ENCODE peak calls at places on chromosome 16, in four cellular contexts. One of them, this sample, is unnamed.

GRCh38 chr16:48617711-48618148 is 7.8 kb upstream of the N4BP1 start:
- DNase-seq in tibial artery: no peak
- DNase-seq in left ventricle myocardium inferior: peak
- DNase-seq in RWPE1: no peak
- DNase-seq in this sample: no peak

GRCh38 chr16:77211880-77212735 is 12.9 kb downstream of the SYCE1L start:
- DNase-seq in left ventricle myocardium inferior: peak
- DNase-seq in RWPE1: peak
- DNase-seq in tibial artery: no peak
- DNase-seq in this sample: peak

GRCh38 chr16:4093495-4094137 is 22.6 kb downstream of the ADCY9 start:
- DNase-seq in RWPE1: no peak
- DNase-seq in tibial artery: peak
- DNase-seq in left ventricle myocardium inferior: peak
- DNase-seq in this sample: no peak

GRCh38 chr16:11049396-11050059 is 105.2 kb downstream of the CLEC16A start:
- DNase-seq in left ventricle myocardium inferior: no peak
- DNase-seq in RWPE1: peak
- DNase-seq in tibial artery: no peak
- DNase-seq in this sample: no peak

GRCh38 chr16:80526418-80527061 is 14.3 kb upstream of the DYNLRB2 start:
- DNase-seq in tibial artery: no peak
- DNase-seq in RWPE1: peak
- DNase-seq in left ventricle myocardium inferior: no peak
- DNase-seq in this sample: peak

GRCh38 chr16:85187002-85187401 is 74.7 kb upstream of the CIBAR2 start:
- DNase-seq in tibial artery: peak
- DNase-seq in left ventricle myocardium inferior: peak
- DNase-seq in RWPE1: no peak
- DNase-seq in this sample: no peak

GRCh38 chr16:554297-554621 is 5.9 kb upstream of the PRR35 start:
- DNase-seq in left ventricle myocardium inferior: no peak
- DNase-seq in tibial artery: no peak
- DNase-seq in RWPE1: no peak
- DNase-seq in this sample: no peak

GRCh38 chr16:21071741-21072140 is 78.9 kb downstream of the DNAH3 start:
- DNase-seq in RWPE1: no peak
- DNase-seq in left ventricle myocardium inferior: no peak
- DNase-seq in tibial artery: no peak
- DNase-seq in this sample: no peak

GRCh38 chr16:84582958-84583516 is 34.8 kb downstream of the COTL1 start:
- DNase-seq in tibial artery: no peak
- DNase-seq in RWPE1: no peak
- DNase-seq in left ventricle myocardium inferior: no peak
- DNase-seq in this sample: no peak

GRCh38 chr16:87950765-87951549 is at the start of gene BANP:
- DNase-seq in tibial artery: peak
- DNase-seq in left ventricle myocardium inferior: peak
- DNase-seq in RWPE1: peak
- DNase-seq in this sample: peak
- TF ChIP-seq CTCF in tibial artery: peak
- TF ChIP-seq CTCF in left ventricle myocardium inferior: peak
- TF ChIP-seq CTCF in RWPE1: peak
- TF ChIP-seq CTCF in this sample: peak

GRCh38 chr16:13510425-13511151 is 409.4 kb upstream of the ERCC4 start:
- DNase-seq in left ventricle myocardium inferior: no peak
- DNase-seq in tibial artery: no peak
- DNase-seq in RWPE1: no peak
- DNase-seq in this sample: no peak
- TF ChIP-seq CTCF in left ventricle myocardium inferior: peak
- TF ChIP-seq CTCF in tibial artery: no peak
- TF ChIP-seq CTCF in RWPE1: no peak
- TF ChIP-seq CTCF in this sample: peak

GRCh38 chr16:70018254-70018653 is 67.1 kb downstream of the CLEC18A start:
- DNase-seq in tibial artery: no peak
- DNase-seq in RWPE1: no peak
- DNase-seq in left ventricle myocardium inferior: no peak
- DNase-seq in this sample: peak
- TF ChIP-seq CTCF in tibial artery: peak
- TF ChIP-seq CTCF in RWPE1: no peak
- TF ChIP-seq CTCF in left ventricle myocardium inferior: peak
- TF ChIP-seq CTCF in this sample: no peak

DNA sequence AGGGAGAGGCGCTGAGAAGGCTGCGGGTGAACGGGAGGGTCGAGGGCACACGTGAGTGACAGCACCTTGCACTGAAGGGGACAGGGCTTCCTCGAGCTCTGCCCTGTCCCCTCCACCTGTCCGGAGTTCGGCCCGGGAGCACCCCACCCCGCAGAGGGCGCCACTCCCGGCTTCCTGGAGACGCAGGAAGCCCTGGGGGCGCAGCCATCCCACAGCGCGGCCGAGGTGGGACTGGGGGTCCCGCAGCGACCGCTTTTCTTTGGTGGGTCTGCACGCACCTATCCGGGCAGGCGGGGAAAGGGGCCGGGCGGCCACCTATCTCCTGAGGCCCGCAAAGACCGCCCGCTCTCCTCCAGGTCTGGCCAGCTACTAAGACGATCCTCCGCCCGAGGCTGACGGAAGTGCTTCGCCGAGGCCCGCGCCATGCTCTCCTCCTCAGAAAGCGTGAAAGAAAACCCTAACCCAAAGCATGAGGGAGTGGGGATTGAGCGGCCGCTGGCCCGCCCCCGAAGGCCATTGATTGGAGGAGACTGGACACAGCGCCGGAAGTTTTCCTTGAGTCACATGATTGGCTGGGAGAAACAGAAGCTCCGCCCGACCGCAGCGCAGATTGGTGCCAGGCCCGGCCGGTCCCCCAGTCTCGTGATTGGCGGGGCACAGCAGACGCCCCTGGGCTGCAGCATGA is 34.4 kb downstream of the DDX19A start:
- DNase-seq in RWPE1: peak
- DNase-seq in tibial artery: peak
- DNase-seq in left ventricle myocardium inferior: peak
- DNase-seq in this sample: peak
- TF ChIP-seq CTCF in RWPE1: peak
- TF ChIP-seq CTCF in tibial artery: no peak
- TF ChIP-seq CTCF in left ventricle myocardium inferior: peak
- TF ChIP-seq CTCF in this sample: no peak

GRCh38 chr16:30559690-30560089 is 1.5 kb upstream of the ZNF764 start:
- DNase-seq in RWPE1: no peak
- DNase-seq in tibial artery: no peak
- DNase-seq in left ventricle myocardium inferior: no peak
- DNase-seq in this sample: no peak

GRCh38 chr16:30558789-30559377 is 709 bp upstream of the ZNF764 start:
- DNase-seq in tibial artery: no peak
- DNase-seq in left ventricle myocardium inferior: no peak
- DNase-seq in RWPE1: no peak
- DNase-seq in this sample: no peak

GRCh38 chr16:30555848-30556473 is 2.2 kb downstream of the ZNF764 start:
- DNase-seq in tibial artery: no peak
- DNase-seq in left ventricle myocardium inferior: no peak
- DNase-seq in RWPE1: no peak
- DNase-seq in this sample: no peak

GRCh38 chr16:30557950-30558788 is at the start of gene ZNF764:
- DNase-seq in left ventricle myocardium inferior: peak
- DNase-seq in tibial artery: peak
- DNase-seq in RWPE1: peak
- DNase-seq in this sample: peak

GRCh38 chr16:30557397-30557949 is 701 bp downstream of the ZNF764 start:
- DNase-seq in RWPE1: no peak
- DNase-seq in tibial artery: no peak
- DNase-seq in left ventricle myocardium inferior: no peak
- DNase-seq in this sample: no peak
- TF ChIP-seq CTCF in RWPE1: no peak
- TF ChIP-seq CTCF in tibial artery: no peak
- TF ChIP-seq CTCF in left ventricle myocardium inferior: no peak
- TF ChIP-seq CTCF in this sample: no peak

This sample was measured in prostate gland.